ENCODE peak calls at places on chromosome 11, in four cellular contexts. N is heart right ventricle, B is psoas muscle, M is HepG2. T is an unnamed sample.

GRCh38 chr11:120994460-120994859 is 29.4 kb upstream of the TBCEL start:
- ATAC-seq in N (no peak), M (no peak), B (no peak), T (no peak)

GRCh38 chr11:31620434-31620833 is 110.9 kb downstream of the ELP4 start:
- ATAC-seq in B (no peak), M (no peak), N (no peak), T (no peak)

GRCh38 chr11:44607324-44607962 is 42.0 kb downstream of the CD82 start:
- ATAC-seq in B (no peak), N (no peak), M (no peak), T (no peak)

GRCh38 chr11:107598225-107599139 is 7.5 kb downstream of the ELMOD1 start:
- ATAC-seq in N (no peak), B (peak; percentile 94), M (peak; percentile 98), T (no peak)

GRCh38 chr11:22065472-22065871 is 127.4 kb upstream of the ANO5 start:
- ATAC-seq in B (no peak), N (no peak), M (no peak), T (no peak)

GRCh38 chr11:95248666-95249467 is 17.9 kb upstream of the SESN3 start:
- ATAC-seq in B (no peak), N (no peak), M (no peak), T (no peak)

GRCh38 chr11:110075087-110075821 is 17.9 kb upstream of the ZC3H12C start:
- ATAC-seq in B (no peak), N (no peak), M (no peak), T (no peak)

GRCh38 chr11:112751312-112751711 is 209.9 kb upstream of the NCAM1 start:
- ATAC-seq in B (no peak), N (peak; percentile 77), M (no peak), T (no peak)

GRCh38 chr11:133955091-133955846 is 1.5 kb downstream of the IGSF9B start:
- ATAC-seq in N (peak; percentile 71), M (no peak), B (peak; percentile 60), T (peak; percentile 65)

GRCh38 chr11:81749245-81749644 is 984.4 kb downstream of the FAM181B start:
- ATAC-seq in M (no peak), B (no peak), N (no peak), T (no peak)

GRCh38 chr11:31870609-31871309 is 59.6 kb upstream of the PAX6 start:
- ATAC-seq in B (peak; percentile 69), M (peak; percentile 93), N (peak; percentile 26), T (peak; percentile 36)

GRCh38 chr11:62777389-62777788 is 6.2 kb downstream of the TAF6L start:
- ATAC-seq in B (no peak), M (no peak), N (no peak), T (no peak)

GRCh38 chr11:3197044-3197715 is 21.4 kb downstream of the MRGPRG start:
- ATAC-seq in B (no peak), N (no peak), M (no peak), T (no peak)

GRCh38 chr11:34915136-34916013 is 804 bp downstream of the APIP start:
- ATAC-seq in N (no peak), M (peak; percentile 3), B (peak; percentile 6), T (no peak)

GRCh38 chr11:128929468-128929867 is 13.2 kb downstream of the TP53AIP1 start:
- ATAC-seq in N (no peak), M (no peak), B (no peak), T (no peak)

GRCh38 chr11:57368106-57368826 is 12.7 kb downstream of the PRG3 start:
- ATAC-seq in M (no peak), B (no peak), N (no peak), T (no peak)

GRCh38 chr11:665707-666281 is 28.7 kb downstream of the DRD4 start:
- ATAC-seq in M (no peak), N (no peak), B (peak; percentile 81), T (peak; percentile 76)

GRCh38 chr11:113474362-113475159 is 637 bp downstream of the DRD2 start:
- ATAC-seq in B (peak; percentile 69), N (peak; percentile 84), M (peak; percentile 86), T (peak; percentile 66)

GRCh38 chr11:67238894-67239794 is 27.1 kb upstream of the GRK2 start:
- ATAC-seq in N (no peak), M (peak; percentile 2), B (no peak), T (no peak)

GRCh38 chr11:6404341-6405038 is 14.2 kb downstream of the SMPD1 start:
- ATAC-seq in N (peak; percentile 10), M (no peak), B (no peak), T (no peak)

GRCh38 chr11:123404626-123405025 is 25.4 kb upstream of the GRAMD1B start:
- ATAC-seq in N (peak; percentile 32), B (no peak), M (no peak), T (no peak)

GRCh38 chr11:126088999-126089398 is 26.3 kb upstream of the CDON start:
- ATAC-seq in N (no peak), M (peak; percentile 80), B (no peak), T (no peak)

GRCh38 chr11:35815556-35816315 is 128.1 kb upstream of the LDLRAD3 start:
- ATAC-seq in N (no peak), M (no peak), B (peak; percentile 36), T (peak; percentile 62)

GRCh38 chr11:8917157-8917820 is 6.3 kb downstream of the AKIP1 start:
- ATAC-seq in M (peak; percentile 80), N (no peak), B (peak; percentile 73), T (peak; percentile 44)

GRCh38 chr11:85810521-85810870 is 445 bp downstream of the SYTL2 start:
- ATAC-seq in B (no peak), N (peak; percentile 7), M (peak; percentile 21), T (no peak)

GRCh38 chr11:1375955-1376258 is 13.8 kb upstream of the BRSK2 start:
- ATAC-seq in N (no peak), M (no peak), B (no peak), T (no peak)

GRCh38 chr11:44726278-44727113 is at the start of gene TSPAN18:
- ATAC-seq in N (no peak), B (no peak), M (peak; percentile 18), T (peak; percentile 3)

GRCh38 chr11:65316979-65317786 is 2.5 kb downstream of the CDC42EP2 start:
- ATAC-seq in M (peak; percentile 14), B (no peak), N (peak; percentile 54), T (peak; percentile 32)

GRCh38 chr11:61864814-61865775 is 26.2 kb downstream of the FADS3 start:
- ATAC-seq in N (no peak), M (no peak), B (no peak), T (no peak)

GRCh38 chr11:8222820-8223512 is 40.7 kb downstream of the LMO1 start:
- ATAC-seq in M (no peak), B (no peak), N (no peak), T (no peak)

GRCh38 chr11:67614730-67615454 is 8.2 kb downstream of the NDUFV1 start:
- ATAC-seq in N (peak; percentile 33), B (peak; percentile 11), M (peak; percentile 6), T (no peak)

GRCh38 chr11:85756401-85757200 is 54.3 kb downstream of the SYTL2 start:
- ATAC-seq in N (no peak), B (no peak), M (no peak), T (no peak)

GRCh38 chr11:126281245-126281644 is 1.6 kb upstream of the TIRAP start:
- ATAC-seq in N (no peak), M (no peak), B (no peak), T (no peak)

GRCh38 chr11:74626604-74627003 is 34.2 kb downstream of the POLD3 start:
- ATAC-seq in M (no peak), B (no peak), N (no peak), T (no peak)

GRCh38 chr11:100801225-100801999 is 114.3 kb downstream of the ARHGAP42 start:
- ATAC-seq in N (no peak), M (no peak), B (no peak), T (no peak)
- TF ChIP-seq CTCF in N (no peak), M (no peak), B (no peak), T (no peak)

DNA sequence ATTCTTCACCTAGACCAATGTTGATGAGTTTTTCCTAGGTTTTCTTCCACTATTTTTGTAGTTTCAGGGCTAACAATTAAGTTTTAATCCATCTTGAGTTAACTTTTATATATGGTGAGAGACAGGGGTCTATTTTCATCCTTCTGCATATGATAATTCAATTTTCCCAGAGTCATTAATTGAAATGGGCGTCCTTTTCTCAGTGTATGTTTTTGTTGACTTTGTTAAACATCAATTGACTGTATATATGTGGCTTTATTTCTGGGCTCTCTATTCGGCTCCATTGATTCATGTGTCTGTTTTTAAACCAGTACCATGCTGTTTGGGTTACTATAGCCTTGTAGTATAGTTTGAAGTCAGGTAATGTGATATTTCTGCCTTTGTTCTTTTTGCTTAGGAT is 282.1 kb downstream of the INSC start:
- ATAC-seq in B (no peak), N (no peak), M (no peak), T (no peak)
- H3K9me3 ChIP-seq in B (peaks cover 8% of the 10 kb centered on the region), N (no peaks in the 10 kb centered on the region), M (peaks cover 11% of the 10 kb centered on the region), T (no peaks in the 10 kb centered on the region)

DNA sequence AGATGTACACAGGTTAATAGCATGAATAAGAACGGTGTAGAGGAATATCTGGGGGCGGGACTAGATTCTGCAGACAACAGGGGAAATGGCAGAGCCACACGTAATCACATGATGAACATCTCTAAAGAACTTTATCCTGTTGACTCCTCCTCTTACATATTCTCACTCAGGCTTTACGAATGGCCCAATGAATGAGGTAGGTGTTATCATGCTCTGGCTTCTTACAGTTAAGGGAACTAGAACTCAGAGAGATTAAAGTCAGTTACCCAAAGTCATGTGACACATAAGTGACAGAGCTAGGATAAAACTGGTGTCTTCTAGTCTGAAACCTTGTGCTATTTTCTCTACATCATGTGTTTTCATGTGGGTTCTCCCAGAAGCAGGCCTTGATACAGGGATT is 49.0 kb upstream of the BMAL1 start:
- ATAC-seq in B (no peak), M (no peak), N (no peak), T (no peak)
- H3K27ac ChIP-seq in B (no peak overlapping the region), M (no peak overlapping the region), N (no peak overlapping the region), T (no peak overlapping the region)

GRCh38 chr11:103035216-103035615 is 56.7 kb downstream of the DCUN1D5 start:
- ATAC-seq in M (no peak), B (no peak), N (no peak), T (no peak)

GRCh38 chr11:103035656-103036434 is 56.1 kb downstream of the DCUN1D5 start:
- ATAC-seq in M (peak; percentile 72), B (peak; percentile 47), N (no peak), T (peak; percentile 39)

DNA sequence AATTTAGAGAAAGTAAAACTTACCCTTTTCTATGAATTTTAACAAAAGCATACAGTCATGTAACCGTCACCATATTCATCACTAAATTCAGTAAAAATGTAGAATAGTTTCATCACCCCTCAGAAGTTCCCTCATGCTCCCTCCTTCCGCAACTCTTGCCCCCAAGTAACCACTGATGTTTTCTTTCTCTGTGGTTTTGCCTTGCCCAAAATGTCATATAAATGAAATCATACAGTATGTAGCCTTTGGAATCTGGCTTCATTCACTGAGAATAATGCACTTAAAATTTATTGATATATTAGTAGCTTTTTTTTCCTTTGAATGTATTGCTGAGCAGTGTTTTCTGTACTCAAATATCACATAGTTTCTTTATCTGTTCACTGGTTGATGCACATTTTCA is 60.1 kb downstream of the DCUN1D5 start:
- ATAC-seq in N (no peak), B (no peak), M (no peak), T (no peak)
- TF ChIP-seq CTCF in N (no peak), B (no peak), M (no peak), T (no peak)

T was measured in gastroesophageal sphincter.